ENCODE peak calls at places on chromosome 22, in ten cellular contexts. S is neural progenitor cell; R is stimulated activated CD8-positive, alpha-beta memory T cell treated with anti-CD3 and anti-CD28 coated beads, Interleukin-15, amount 100 ng/mL, for 4 hours; O is AML-193; J is GM04504; X is D341Med; D is GM12891; L is CD4-positive, CD25-positive, alpha-beta regulatory T cell; G is GM10248; B is NCI-H2081. P is an unnamed sample.

GRCh38 chr22:50677493-50678217 is 5.0 kb downstream of the SHANK3 start:
- DNase-seq in X (peak), R (no peak), G (peak), J (no peak), D (peak), O (no peak), B (no peak), S (no peak), L (no peak), P (no peak)

GRCh38 chr22:22235564-22235963 is 9.0 kb upstream of the VPREB1 start:
- DNase-seq in L (peak), G (peak), D (peak), X (no peak), O (peak), R (no peak), S (peak), J (no peak), B (no peak), P (no peak)

GRCh38 chr22:30308096-30308495 is 18.6 kb downstream of the TBC1D10A start:
- DNase-seq in L (no peak), S (no peak), R (no peak), X (no peak), B (no peak), J (no peak), O (no peak), D (no peak), G (no peak), P (no peak)

GRCh38 chr22:50129121-50129734 is 39.4 kb downstream of the MOV10L1 start:
- DNase-seq in L (no peak), G (no peak), J (no peak), S (no peak), B (no peak), X (no peak), D (no peak), R (no peak), O (no peak), P (no peak)

GRCh38 chr22:45993841-45994240 is 16.9 kb upstream of the WNT7B start:
- DNase-seq in S (no peak), X (no peak), D (no peak), L (no peak), O (no peak), B (no peak), J (no peak), G (no peak), R (no peak), P (no peak)

GRCh38 chr22:20549232-20549841 is 41.9 kb downstream of the MED15 start:
- DNase-seq in R (no peak), G (no peak), L (peak), X (peak), D (no peak), J (no peak), B (no peak), S (no peak), O (no peak), P (no peak)

GRCh38 chr22:39175127-39176066 is 22.9 kb upstream of the CBX7 start:
- DNase-seq in J (no peak), G (no peak), D (no peak), S (no peak), O (no peak), L (no peak), R (no peak), X (no peak), B (no peak), P (no peak)

GRCh38 chr22:49913026-49913425 is 5.2 kb downstream of the ALG12 start:
- DNase-seq in R (no peak), L (no peak), B (no peak), J (no peak), X (no peak), S (no peak), O (no peak), D (no peak), G (no peak), P (no peak)

GRCh38 chr22:49948116-49948515 is 12.5 kb upstream of the PIM3 start:
- DNase-seq in B (no peak), R (no peak), D (no peak), L (no peak), G (no peak), J (no peak), X (no peak), O (no peak), S (no peak), P (no peak)

GRCh38 chr22:41641854-41642253 is 20.8 kb downstream of the XRCC6 start:
- DNase-seq in G (no peak), J (no peak), R (no peak), X (no peak), S (no peak), O (no peak), L (no peak), D (no peak), B (no peak), P (no peak)

GRCh38 chr22:19825016-19825339 is 29.7 kb downstream of the GNB1L start:
- DNase-seq in S (no peak), B (no peak), J (no peak), O (no peak), L (no peak), G (no peak), D (no peak), X (no peak), R (no peak), P (no peak)

GRCh38 chr22:31278643-31279326 is 13.5 kb downstream of the PIK3IP1 start:
- DNase-seq in O (no peak), D (no peak), X (no peak), B (no peak), L (peak), J (no peak), S (no peak), G (no peak), R (no peak), P (no peak)

GRCh38 chr22:23177197-23177596 is 3.1 kb upstream of the BCR start:
- DNase-seq in B (no peak), D (no peak), X (no peak), G (no peak), O (no peak), J (no peak), L (no peak), S (no peak), R (no peak), P (peak)

GRCh38 chr22:38109391-38110000 is 988 bp downstream of the BAIAP2L2 start:
- DNase-seq in L (peak), G (no peak), D (no peak), S (peak), X (no peak), O (no peak), R (no peak), J (no peak), B (no peak), P (no peak)

GRCh38 chr22:48250937-48251530 is 1488.6 kb downstream of the TBC1D22A start:
- DNase-seq in O (no peak), G (no peak), D (no peak), S (no peak), J (no peak), B (no peak), R (no peak), X (no peak), L (no peak), P (no peak)

GRCh38 chr22:20145832-20146223 is 5.0 kb downstream of the CCDC188 start:
- DNase-seq in J (no peak), D (no peak), G (no peak), R (no peak), B (no peak), S (no peak), O (no peak), L (no peak), X (no peak), P (no peak)

GRCh38 chr22:48186121-48186790 is 1423.8 kb downstream of the TBC1D22A start:
- DNase-seq in D (no peak), G (no peak), L (no peak), B (no peak), J (no peak), X (no peak), R (no peak), S (no peak), O (no peak), P (no peak)

GRCh38 chr22:49587987-49588386 is 239.7 kb downstream of the BRD1 start:
- DNase-seq in L (no peak), B (no peak), R (no peak), X (no peak), S (no peak), O (no peak), D (no peak), G (no peak), J (no peak), P (no peak)

GRCh38 chr22:27124336-27125023 is 467.1 kb downstream of the MIAT start:
- DNase-seq in L (no peak), X (no peak), D (no peak), G (no peak), J (no peak), B (no peak), S (no peak), R (no peak), O (no peak), P (peak)

GRCh38 chr22:38437416-38437815 is 17.6 kb downstream of the KCNJ4 start:
- DNase-seq in D (no peak), X (no peak), L (no peak), S (no peak), J (no peak), G (no peak), O (no peak), R (no peak), B (no peak), P (no peak)

GRCh38 chr22:42892156-42892555 is 35.1 kb upstream of the ARFGAP3 start:
- DNase-seq in X (no peak), O (no peak), G (no peak), L (no peak), R (no peak), D (no peak), J (no peak), S (no peak), B (no peak), P (no peak)

GRCh38 chr22:37244922-37245722 is 1.1 kb upstream of the RAC2 start:
- DNase-seq in G (peak), B (no peak), S (no peak), X (no peak), R (no peak), O (peak), L (no peak), D (no peak), J (no peak), P (no peak)

GRCh38 chr22:35539910-35540599 is 576 bp upstream of the RASD2 start:
- DNase-seq in D (peak), L (peak), R (peak), S (peak), X (peak), B (peak), J (no peak), G (peak), O (peak), P (peak)

GRCh38 chr22:27424319-27424718 is 377.2 kb downstream of the MN1 start:
- DNase-seq in X (no peak), R (no peak), B (no peak), D (no peak), L (no peak), J (no peak), S (no peak), O (no peak), G (no peak), P (no peak)

GRCh38 chr22:24051568-24051967 is 40.5 kb downstream of the CABIN1 start:
- DNase-seq in S (no peak), L (no peak), G (no peak), J (no peak), B (no peak), D (no peak), R (no peak), O (no peak), X (no peak), P (no peak)

GRCh38 chr22:33335611-33336279 is 277.6 kb upstream of the SYN3 start:
- DNase-seq in X (no peak), D (no peak), R (no peak), G (no peak), B (no peak), L (no peak), S (no peak), O (no peak), J (no peak), P (no peak)

GRCh38 chr22:21641417-21641794 is 696 bp upstream of the SDF2L1 start:
- DNase-seq in S (peak), G (no peak), X (no peak), O (peak), D (no peak), L (no peak), B (no peak), R (no peak), J (no peak), P (peak)

GRCh38 chr22:39360674-39361413 is 11.1 kb downstream of the SYNGR1 start:
- DNase-seq in G (no peak), R (no peak), J (no peak), O (no peak), L (no peak), S (peak), D (no peak), B (no peak), X (no peak), P (no peak)

GRCh38 chr22:24950272-24950902 is 2.1 kb upstream of the KIAA1671 start:
- DNase-seq in S (peak), O (no peak), L (no peak), G (no peak), X (no peak), R (no peak), B (peak), D (no peak), J (no peak), P (no peak)

GRCh38 chr22:45893516-45893915 is 83.4 kb downstream of the WNT7B start:
- DNase-seq in O (no peak), S (no peak), L (no peak), R (no peak), J (no peak), D (no peak), G (no peak), B (no peak), X (no peak), P (no peak)

GRCh38 chr22:46036558-46037408 is 59.8 kb upstream of the WNT7B start:
- DNase-seq in L (peak), R (no peak), B (peak), O (peak), X (peak), G (no peak), J (no peak), D (no peak), S (peak), P (no peak)

GRCh38 chr22:20422271-20422958 is 15.2 kb downstream of the SCARF2 start:
- DNase-seq in X (no peak), S (peak), O (no peak), L (no peak), B (no peak), J (peak), D (no peak), R (no peak), G (no peak), P (no peak)

GRCh38 chr22:35620624-35621245 is 3.6 kb upstream of the MB start:
- DNase-seq in J (peak), O (no peak), D (no peak), G (no peak), B (peak), L (no peak), R (no peak), X (no peak), S (peak), P (no peak)